ENCODE peak calls at places on chromosomes 5 and 9, in ten cellular contexts. H is amygdala; K is stimulated activated effector memory CD8-positive, alpha-beta T cell treated with anti-CD3 and anti-CD28 coated beads, Interleukin-12 subunit alpha, Interleukin-12 subunit beta, amount 100 ng/mL, for 72 hours; W is GDM1; E is activated T-cell treated with anti-CD3 and anti-CD28 coated beads, Interleukin-2, amount 50 U/mL, for 4 hours; C is mammary epithelial cell; I is AG04449; P is type B pancreatic cell; F is H54; N is stimulated activated CD8-positive, alpha-beta memory T cell treated with anti-CD3 and anti-CD28 coated beads, Interleukin-15, amount 100 ng/mL, for 4 hours. D is an unnamed sample.

GRCh38 chr5:142957528-142957927 is 187.4 kb downstream of the ARHGAP26 start:
- DNase-seq in N (no peak), W (no peak), C (no peak), I (no peak), H (no peak), F (no peak), E (no peak), K (no peak), P (no peak), D (no peak)

GRCh38 chr5:53161876-53162275 is 52.3 kb upstream of the MOCS2 start:
- DNase-seq in E (no peak), I (peak), P (no peak), C (peak), W (no peak), H (no peak), N (no peak), K (no peak), F (no peak), D (no peak)

GRCh38 chr5:147286296-147286695 is 51.5 kb downstream of the STK32A start:
- DNase-seq in F (no peak), N (no peak), C (no peak), K (no peak), W (no peak), I (no peak), P (no peak), H (no peak), E (no peak), D (no peak)

GRCh38 chr5:126066795-126067321 is 356.4 kb upstream of the GRAMD2B start:
- DNase-seq in C (no peak), I (no peak), H (no peak), F (no peak), W (peak), N (no peak), K (no peak), P (no peak), E (no peak), D (no peak)

GRCh38 chr5:88883059-88883565 is at the start of gene MEF2C:
- DNase-seq in K (no peak), W (peak), C (peak), E (no peak), F (peak), I (no peak), N (no peak), H (no peak), P (peak), D (peak)

GRCh38 chr9:13587581-13587980 is 308.1 kb upstream of the MPDZ start:
- DNase-seq in F (no peak), I (no peak), P (no peak), C (no peak), W (no peak), N (no peak), E (no peak), K (no peak), H (no peak), D (no peak)

GRCh38 chr5:8138884-8139283 is 269.9 kb downstream of the MTRR start:
- DNase-seq in N (no peak), C (no peak), I (no peak), W (peak), H (no peak), F (no peak), K (no peak), P (no peak), E (no peak), D (no peak)

GRCh38 chr5:153565822-153566221 is 75.4 kb downstream of the GRIA1 start:
- DNase-seq in P (no peak), C (peak), E (no peak), I (peak), H (no peak), K (no peak), W (no peak), N (no peak), F (no peak), D (no peak)

GRCh38 chr5:81140942-81141341 is 92.2 kb upstream of the CKMT2 start:
- DNase-seq in N (no peak), K (no peak), P (no peak), H (no peak), E (no peak), W (no peak), I (peak), F (no peak), C (no peak), D (no peak)

GRCh38 chr9:3006917-3007316 is 163.0 kb upstream of the PUM3 start:
- DNase-seq in N (no peak), H (no peak), W (no peak), C (no peak), E (no peak), I (no peak), K (no peak), P (no peak), F (no peak), D (no peak)

GRCh38 chr9:88809371-88809770 is 181.9 kb upstream of the S1PR3 start:
- DNase-seq in N (no peak), K (no peak), I (no peak), E (no peak), W (no peak), C (no peak), P (no peak), H (no peak), F (no peak), D (no peak)

GRCh38 chr9:136835932-136836901 is 6.1 kb upstream of the AJM1 start:
- DNase-seq in E (no peak), P (no peak), I (no peak), F (no peak), N (no peak), C (no peak), K (no peak), H (no peak), W (no peak), D (no peak)

GRCh38 chr9:97109194-97109811 is 70.4 kb upstream of the CTSV start:
- DNase-seq in H (no peak), E (no peak), W (peak), N (no peak), C (peak), P (no peak), F (peak), K (no peak), I (no peak), D (peak)

GRCh38 chr9:95574176-95574575 is 57.4 kb upstream of the PTCH1 start:
- DNase-seq in C (no peak), P (no peak), I (no peak), W (no peak), N (no peak), K (peak), E (no peak), H (no peak), F (no peak), D (peak)

GRCh38 chr9:131436865-131437271 is 43.0 kb downstream of the PRRC2B start:
- DNase-seq in W (no peak), C (no peak), P (no peak), K (no peak), H (no peak), I (no peak), E (no peak), F (no peak), N (no peak), D (no peak)

GRCh38 chr5:126597156-126597555 is 2.1 kb upstream of the ALDH7A1 start:
- DNase-seq in H (no peak), C (peak), N (no peak), W (no peak), I (peak), K (no peak), P (no peak), F (no peak), E (no peak), D (no peak)

GRCh38 chr9:86288501-86288900 is 6.2 kb upstream of the ISCA1 start:
- DNase-seq in E (no peak), K (no peak), W (no peak), H (no peak), P (no peak), N (no peak), C (no peak), F (no peak), I (no peak), D (no peak)

GRCh38 chr5:12354686-12355085 is 450.4 kb upstream of the CTNND2 start:
- DNase-seq in E (no peak), K (no peak), N (no peak), C (no peak), I (no peak), P (no peak), H (no peak), F (no peak), W (no peak), D (no peak)

GRCh38 chr5:158560170-158560569 is 539.5 kb downstream of the EBF1 start:
- DNase-seq in H (no peak), W (no peak), F (no peak), P (no peak), E (no peak), K (no peak), N (no peak), C (peak), I (no peak), D (peak)

GRCh38 chr5:171975262-171975876 is 31.1 kb downstream of the FBXW11 start:
- DNase-seq in N (no peak), H (no peak), E (no peak), F (no peak), W (peak), P (no peak), K (no peak), I (peak), C (peak), D (no peak)

GRCh38 chr9:129435272-129435671 is 185.6 kb downstream of the C9orf50 start:
- DNase-seq in H (no peak), C (no peak), K (no peak), I (no peak), E (no peak), W (no peak), P (no peak), F (no peak), N (no peak), D (no peak)

GRCh38 chr5:148033138-148033537 is 30.6 kb upstream of the SPINK5 start:
- DNase-seq in P (no peak), W (no peak), N (no peak), C (peak), I (no peak), F (no peak), K (no peak), E (no peak), H (no peak), D (no peak)